ENCODE peak calls at places on chromosomes 3 and 15, in four cellular contexts. G is stomach, W is heart left ventricle, R is HCT116. P is an unnamed sample. For H3K36me3, the result is how much of the 10 kb centered on the place peaks cover.

GRCh38 chr3:83567935-83568334 is 1390.9 kb upstream of the CADM2 start:
- DNase-seq in G (no peak), W (no peak), R (no peak), P (no peak)

GRCh38 chr3:15636028-15636709 is 34.6 kb downstream of the BTD start:
- DNase-seq in G (no peak), W (peak), R (peak), P (no peak)

GRCh38 chr3:13824521-13825316 is 55.2 kb downstream of the WNT7A start:
- DNase-seq in G (no peak), W (no peak), R (no peak), P (no peak)

GRCh38 chr3:4850211-4850927 is 128.9 kb upstream of the BHLHE40 start:
- DNase-seq in G (no peak), W (no peak), R (no peak), P (no peak)

GRCh38 chr15:69607101-69607500 is 154.5 kb downstream of the RPLP1 start:
- DNase-seq in G (no peak), W (no peak), R (no peak), P (peak)

GRCh38 chr3:156611870-156612494 is 57.1 kb upstream of the SSR3 start:
- DNase-seq in G (no peak), W (no peak), R (no peak), P (no peak)

GRCh38 chr3:161409858-161410257 is 38.5 kb upstream of the SPTSSB start:
- DNase-seq in G (no peak), W (no peak), R (no peak), P (no peak)

GRCh38 chr15:93974804-93975481 is 256.4 kb upstream of the MCTP2 start:
- DNase-seq in G (no peak), W (no peak), R (peak), P (no peak)

GRCh38 chr15:70781236-70781635 is 17.9 kb upstream of the UACA start:
- DNase-seq in G (no peak), W (no peak), R (no peak), P (no peak)

GRCh38 chr3:127233371-127233770 is 40.4 kb downstream of the PRR23E start:
- DNase-seq in G (no peak), W (no peak), R (no peak), P (no peak)

GRCh38 chr3:111723293-111723963 is 128.3 kb upstream of the ZBED2 start:
- DNase-seq in G (no peak), W (no peak), R (no peak), P (no peak)

GRCh38 chr15:101148881-101149664 is 102.8 kb downstream of the CHSY1 start:
- DNase-seq in G (no peak), W (no peak), R (no peak), P (no peak)

GRCh38 chr15:78641876-78642275 is 866 bp upstream of the CHRNB4 start:
- DNase-seq in G (no peak), W (no peak), R (no peak), P (no peak)

GRCh38 chr3:119098620-119099222 is 47.2 kb upstream of the TEX55 start:
- DNase-seq in G (no peak), W (no peak), R (peak), P (no peak)

GRCh38 chr3:126983653-126984390 is 907 bp downstream of the PLXNA1 start:
- DNase-seq in G (no peak), W (no peak), R (no peak), P (no peak)

GRCh38 chr3:105284876-105285275 is 81.8 kb upstream of the ALCAM start:
- DNase-seq in G (no peak), W (no peak), R (no peak), P (no peak)

GRCh38 chr15:71117906-71118305 is 2.6 kb downstream of the THSD4 start:
- DNase-seq in G (no peak), W (no peak), R (no peak), P (no peak)

GRCh38 chr3:69739204-69740102 is at the start of gene MITF:
- DNase-seq in G (peak), W (peak), R (peak), P (peak)

GRCh38 chr3:72722930-72723726 is 125.1 kb downstream of the SHQ1 start:
- DNase-seq in G (peak), W (no peak), R (no peak), P (no peak)

GRCh38 chr15:35725353-35725752 is 179.4 kb upstream of the DPH6 start:
- DNase-seq in G (no peak), W (no peak), R (no peak), P (no peak)

GRCh38 chr15:47987908-47988532 is 132.8 kb upstream of the SLC24A5 start:
- DNase-seq in G (no peak), W (peak), R (peak), P (no peak)

GRCh38 chr3:104521606-104522336 is 844.9 kb upstream of the ALCAM start:
- DNase-seq in G (no peak), W (no peak), R (no peak), P (no peak)

GRCh38 chr15:27850050-27850449 is 249.1 kb downstream of the OCA2 start:
- DNase-seq in G (no peak), W (no peak), R (no peak), P (no peak)

GRCh38 chr15:82045179-82045891 is 483 bp downstream of the MEX3B start:
- DNase-seq in G (no peak), W (peak), R (no peak), P (peak)

GRCh38 chr15:82047493-82048446 is 2.0 kb upstream of the MEX3B start:
- DNase-seq in G (no peak), W (peak), R (no peak), P (no peak)

GRCh38 chr15:82045892-82046667 is at the start of gene MEX3B:
- DNase-seq in G (peak), W (peak), R (peak), P (peak)

GRCh38 chr15:82048809-82049208 is 3.0 kb upstream of the MEX3B start:
- DNase-seq in G (no peak), W (no peak), R (no peak), P (no peak)

GRCh38 chr15:82046668-82047492 is 1.1 kb upstream of the MEX3B start:
- DNase-seq in G (peak), W (peak), R (peak), P (peak)
- TF ChIP-seq POLR2A in G (no peak), W (peak), R (no peak), P (peak)

DNA sequence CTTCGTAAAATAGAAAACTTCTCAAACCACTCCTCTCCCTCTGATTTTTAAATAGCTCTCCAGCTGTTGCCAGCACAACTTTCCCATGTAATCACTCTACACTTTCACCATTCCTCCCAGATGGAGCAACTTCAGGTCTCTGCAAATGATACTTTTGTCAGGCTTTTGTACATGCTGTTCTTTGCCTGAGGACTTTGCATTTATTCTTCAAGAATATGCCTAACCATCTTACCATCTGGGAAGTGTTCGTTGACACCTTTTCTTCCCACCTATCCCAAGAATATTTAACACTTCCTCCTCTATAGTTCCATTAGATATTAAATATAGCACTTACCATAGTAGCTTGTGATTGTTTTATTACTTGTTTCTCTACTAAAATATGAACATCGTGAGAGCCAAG is 703.7 kb downstream of the CADM2 start:
- DNase-seq in G (no peak), W (no peak), R (no peak), P (no peak)
- H3K36me3 ChIP-seq in G (under half), W (under half), R (under half), P (under half)

DNA sequence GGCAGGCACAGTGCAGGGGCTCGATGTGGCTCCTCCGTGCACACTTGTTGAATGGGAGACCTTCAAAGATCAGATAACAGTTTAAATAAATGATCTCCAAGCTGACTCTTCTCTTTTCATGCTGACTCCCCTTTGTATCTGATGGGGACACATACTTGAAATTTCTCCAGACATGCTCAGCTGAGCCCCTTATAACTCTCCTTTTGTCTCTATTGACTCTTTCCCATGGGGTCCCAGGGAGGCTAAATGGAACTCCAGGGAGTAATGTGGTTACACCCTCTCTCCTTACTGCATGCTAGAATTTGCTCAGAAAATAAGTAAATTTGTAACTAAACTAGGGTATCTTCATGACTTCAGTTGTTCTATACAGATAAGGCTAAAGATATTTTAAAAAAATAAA is 48.2 kb upstream of the TM4SF4 start:
- DNase-seq in G (no peak), W (no peak), R (no peak), P (no peak)
- H3K27ac ChIP-seq in G (no peak), W (no peak), R (no peak), P (no peak)

GRCh38 chr3:48556796-48557626 is at the start of gene PFKFB4:
- DNase-seq in G (peak), W (peak), R (peak), P (peak)
- TF ChIP-seq POLR2A in G (no peak), W (peak), R (peak), P (no peak)